ENCODE peak calls at places on chromosomes 12 and 14, in six cellular contexts. One of them, this sample, is unnamed.

GRCh38 chr12:122793685-122794106 is 19.3 kb downstream of the CCDC62 start:
- DNase-seq in bronchial epithelial cell: peak
- DNase-seq in foreskin fibroblast: peak
- DNase-seq in A549: peak
- DNase-seq in cardiac fibroblast: peak
- DNase-seq in upper lobe of right lung: no peak
- DNase-seq in this sample: peak

GRCh38 chr14:89600950-89601826 is 184.2 kb upstream of the FOXN3 start:
- DNase-seq in bronchial epithelial cell: no peak
- DNase-seq in foreskin fibroblast: no peak
- DNase-seq in A549: no peak
- DNase-seq in cardiac fibroblast: peak
- DNase-seq in upper lobe of right lung: no peak
- DNase-seq in this sample: peak

GRCh38 chr14:98714604-98715003 is 557.4 kb downstream of the BCL11B start:
- DNase-seq in bronchial epithelial cell: no peak
- DNase-seq in foreskin fibroblast: no peak
- DNase-seq in A549: no peak
- DNase-seq in cardiac fibroblast: no peak
- DNase-seq in upper lobe of right lung: no peak
- DNase-seq in this sample: no peak

GRCh38 chr12:113837059-113837458 is 129.1 kb downstream of the RBM19 start:
- DNase-seq in bronchial epithelial cell: no peak
- DNase-seq in foreskin fibroblast: no peak
- DNase-seq in A549: no peak
- DNase-seq in cardiac fibroblast: peak
- DNase-seq in upper lobe of right lung: no peak
- DNase-seq in this sample: peak

GRCh38 chr12:108646597-108647190 is 13.0 kb upstream of the SELPLG start:
- DNase-seq in bronchial epithelial cell: no peak
- DNase-seq in foreskin fibroblast: no peak
- DNase-seq in A549: no peak
- DNase-seq in cardiac fibroblast: no peak
- DNase-seq in upper lobe of right lung: no peak
- DNase-seq in this sample: no peak

GRCh38 chr12:122830517-122831214 is 4.6 kb upstream of the HIP1R start:
- DNase-seq in bronchial epithelial cell: peak
- DNase-seq in foreskin fibroblast: peak
- DNase-seq in A549: peak
- DNase-seq in cardiac fibroblast: peak
- DNase-seq in upper lobe of right lung: no peak
- DNase-seq in this sample: peak

GRCh38 chr14:55438066-55438683 is 2.2 kb downstream of the TBPL2 start:
- DNase-seq in bronchial epithelial cell: peak
- DNase-seq in foreskin fibroblast: peak
- DNase-seq in A549: peak
- DNase-seq in cardiac fibroblast: peak
- DNase-seq in upper lobe of right lung: no peak
- DNase-seq in this sample: peak

GRCh38 chr14:92635031-92635430 is 113.4 kb downstream of the LGMN start:
- DNase-seq in bronchial epithelial cell: no peak
- DNase-seq in foreskin fibroblast: no peak
- DNase-seq in A549: no peak
- DNase-seq in cardiac fibroblast: no peak
- DNase-seq in upper lobe of right lung: no peak
- DNase-seq in this sample: no peak

GRCh38 chr12:2678416-2678815 is 116.4 kb upstream of the FKBP4 start:
- DNase-seq in bronchial epithelial cell: no peak
- DNase-seq in foreskin fibroblast: no peak
- DNase-seq in A549: no peak
- DNase-seq in cardiac fibroblast: no peak
- DNase-seq in upper lobe of right lung: no peak
- DNase-seq in this sample: no peak

DNA sequence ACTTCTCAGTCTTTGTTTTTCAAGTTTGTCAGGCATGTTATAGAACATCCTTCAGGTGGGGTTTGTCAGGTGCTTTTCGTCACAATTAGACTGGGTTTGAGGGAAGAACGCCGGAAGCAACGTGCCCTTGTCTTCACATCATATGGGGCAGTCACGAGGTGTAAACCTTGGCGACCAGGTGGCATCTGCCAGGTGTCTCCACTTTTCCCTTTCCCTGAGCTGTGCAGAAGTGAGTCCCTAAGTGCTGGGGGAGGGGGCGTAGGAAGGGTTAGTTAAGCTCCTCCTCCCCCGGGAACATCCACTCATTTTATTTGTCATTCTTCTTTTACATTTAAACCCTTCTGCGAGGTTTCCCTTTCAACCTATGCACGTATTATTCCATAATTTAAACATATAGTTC is 58.1 kb upstream of the FZD10 start:
- DNase-seq in bronchial epithelial cell: no peak
- DNase-seq in foreskin fibroblast: no peak
- DNase-seq in A549: no peak
- DNase-seq in cardiac fibroblast: no peak
- DNase-seq in upper lobe of right lung: no peak
- DNase-seq in this sample: no peak
- H3K4me3 ChIP-seq in bronchial epithelial cell: no peak
- H3K4me3 ChIP-seq in foreskin fibroblast: no peak
- H3K4me3 ChIP-seq in A549: no peak
- H3K4me3 ChIP-seq in cardiac fibroblast: no peak
- H3K4me3 ChIP-seq in upper lobe of right lung: no peak
- H3K4me3 ChIP-seq in this sample: no peak

GRCh38 chr14:77278461-77279230 is 7.6 kb upstream of the NGB start:
- DNase-seq in bronchial epithelial cell: no peak
- DNase-seq in foreskin fibroblast: no peak
- DNase-seq in A549: no peak
- DNase-seq in cardiac fibroblast: no peak
- DNase-seq in upper lobe of right lung: no peak
- DNase-seq in this sample: no peak
- TF ChIP-seq CTCF in bronchial epithelial cell: no peak
- TF ChIP-seq CTCF in foreskin fibroblast: no peak
- TF ChIP-seq CTCF in A549: no peak
- TF ChIP-seq CTCF in cardiac fibroblast: no peak
- TF ChIP-seq CTCF in upper lobe of right lung: no peak
- TF ChIP-seq CTCF in this sample: no peak

GRCh38 chr12:14886271-14886670 is 617 bp upstream of the MGP start:
- DNase-seq in bronchial epithelial cell: peak
- DNase-seq in foreskin fibroblast: no peak
- DNase-seq in A549: no peak
- DNase-seq in cardiac fibroblast: no peak
- DNase-seq in upper lobe of right lung: no peak
- DNase-seq in this sample: no peak
- H3K4me3 ChIP-seq in bronchial epithelial cell: no peak
- H3K4me3 ChIP-seq in foreskin fibroblast: no peak
- H3K4me3 ChIP-seq in A549: no peak
- H3K4me3 ChIP-seq in cardiac fibroblast: no peak
- H3K4me3 ChIP-seq in upper lobe of right lung: peak
- H3K4me3 ChIP-seq in this sample: no peak

GRCh38 chr14:24693941-24694507 is 60.0 kb upstream of the GZMB start:
- DNase-seq in bronchial epithelial cell: no peak
- DNase-seq in foreskin fibroblast: no peak
- DNase-seq in A549: no peak
- DNase-seq in cardiac fibroblast: no peak
- DNase-seq in upper lobe of right lung: no peak
- DNase-seq in this sample: no peak

GRCh38 chr14:24693353-24693737 is 59.4 kb upstream of the GZMB start:
- DNase-seq in bronchial epithelial cell: no peak
- DNase-seq in foreskin fibroblast: no peak
- DNase-seq in A549: no peak
- DNase-seq in cardiac fibroblast: no peak
- DNase-seq in upper lobe of right lung: no peak
- DNase-seq in this sample: no peak

GRCh38 chr14:24692382-24693352 is 58.7 kb upstream of the GZMB start:
- DNase-seq in bronchial epithelial cell: no peak
- DNase-seq in foreskin fibroblast: no peak
- DNase-seq in A549: no peak
- DNase-seq in cardiac fibroblast: no peak
- DNase-seq in upper lobe of right lung: no peak
- DNase-seq in this sample: no peak

GRCh38 chr14:24688030-24688658 is 54.2 kb upstream of the GZMB start:
- DNase-seq in bronchial epithelial cell: no peak
- DNase-seq in foreskin fibroblast: no peak
- DNase-seq in A549: no peak
- DNase-seq in cardiac fibroblast: no peak
- DNase-seq in upper lobe of right lung: no peak
- DNase-seq in this sample: no peak

GRCh38 chr14:24690492-24690891 is 56.5 kb upstream of the GZMB start:
- DNase-seq in bronchial epithelial cell: no peak
- DNase-seq in foreskin fibroblast: no peak
- DNase-seq in A549: no peak
- DNase-seq in cardiac fibroblast: no peak
- DNase-seq in upper lobe of right lung: no peak
- DNase-seq in this sample: no peak
- TF ChIP-seq CTCF in bronchial epithelial cell: no peak
- TF ChIP-seq CTCF in foreskin fibroblast: no peak
- TF ChIP-seq CTCF in A549: no peak
- TF ChIP-seq CTCF in cardiac fibroblast: no peak
- TF ChIP-seq CTCF in upper lobe of right lung: no peak
- TF ChIP-seq CTCF in this sample: no peak

GRCh38 chr12:64639466-64639865 is 29.2 kb downstream of the RASSF3 start:
- DNase-seq in bronchial epithelial cell: no peak
- DNase-seq in foreskin fibroblast: no peak
- DNase-seq in A549: no peak
- DNase-seq in cardiac fibroblast: no peak
- DNase-seq in upper lobe of right lung: no peak
- DNase-seq in this sample: no peak

GRCh38 chr12:64633940-64634337 is 23.6 kb downstream of the RASSF3 start:
- DNase-seq in bronchial epithelial cell: peak
- DNase-seq in foreskin fibroblast: peak
- DNase-seq in A549: peak
- DNase-seq in cardiac fibroblast: peak
- DNase-seq in upper lobe of right lung: peak
- DNase-seq in this sample: peak

GRCh38 chr12:64634508-64635092 is 24.3 kb downstream of the RASSF3 start:
- DNase-seq in bronchial epithelial cell: peak
- DNase-seq in foreskin fibroblast: no peak
- DNase-seq in A549: no peak
- DNase-seq in cardiac fibroblast: no peak
- DNase-seq in upper lobe of right lung: no peak
- DNase-seq in this sample: no peak

GRCh38 chr12:64633186-64633939 is 23.1 kb downstream of the RASSF3 start:
- DNase-seq in bronchial epithelial cell: no peak
- DNase-seq in foreskin fibroblast: no peak
- DNase-seq in A549: no peak
- DNase-seq in cardiac fibroblast: no peak
- DNase-seq in upper lobe of right lung: no peak
- DNase-seq in this sample: no peak

DNA sequence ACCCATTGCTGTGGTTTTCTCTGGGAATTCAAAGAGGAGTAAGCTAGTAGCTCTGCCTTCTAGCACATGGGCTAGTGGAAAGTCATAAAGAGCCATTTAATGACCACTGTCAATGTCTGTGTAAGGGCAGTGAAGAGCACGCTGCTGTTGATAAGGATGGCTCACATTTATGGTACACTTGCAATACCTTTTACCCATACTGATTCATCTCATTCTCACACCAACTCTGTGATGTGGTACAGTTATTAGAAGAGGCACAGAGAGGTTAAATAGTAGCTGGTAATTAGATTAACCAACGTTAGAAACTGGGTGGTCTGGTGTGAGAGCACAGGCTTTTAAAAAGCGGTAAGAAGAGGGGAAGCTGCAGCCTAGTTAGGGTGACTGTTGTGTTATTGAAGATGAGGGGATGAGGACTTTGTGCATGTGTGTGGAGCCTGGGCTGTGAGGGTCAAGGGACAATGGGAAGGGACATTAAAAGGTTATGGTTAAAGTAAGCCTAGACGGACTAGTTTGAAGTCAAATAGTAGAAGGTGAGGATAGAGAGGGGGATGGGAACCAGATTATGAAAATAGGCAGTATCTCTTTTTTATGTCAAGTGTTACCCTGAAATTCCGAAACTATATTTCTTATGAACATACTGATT is 25.2 kb downstream of the RASSF3 start:
- DNase-seq in bronchial epithelial cell: no peak
- DNase-seq in foreskin fibroblast: no peak
- DNase-seq in A549: no peak
- DNase-seq in cardiac fibroblast: no peak
- DNase-seq in upper lobe of right lung: no peak
- DNase-seq in this sample: no peak
- H3K4me3 ChIP-seq in bronchial epithelial cell: no peak
- H3K4me3 ChIP-seq in foreskin fibroblast: no peak
- H3K4me3 ChIP-seq in A549: no peak
- H3K4me3 ChIP-seq in cardiac fibroblast: no peak
- H3K4me3 ChIP-seq in upper lobe of right lung: no peak
- H3K4me3 ChIP-seq in this sample: no peak

DNA sequence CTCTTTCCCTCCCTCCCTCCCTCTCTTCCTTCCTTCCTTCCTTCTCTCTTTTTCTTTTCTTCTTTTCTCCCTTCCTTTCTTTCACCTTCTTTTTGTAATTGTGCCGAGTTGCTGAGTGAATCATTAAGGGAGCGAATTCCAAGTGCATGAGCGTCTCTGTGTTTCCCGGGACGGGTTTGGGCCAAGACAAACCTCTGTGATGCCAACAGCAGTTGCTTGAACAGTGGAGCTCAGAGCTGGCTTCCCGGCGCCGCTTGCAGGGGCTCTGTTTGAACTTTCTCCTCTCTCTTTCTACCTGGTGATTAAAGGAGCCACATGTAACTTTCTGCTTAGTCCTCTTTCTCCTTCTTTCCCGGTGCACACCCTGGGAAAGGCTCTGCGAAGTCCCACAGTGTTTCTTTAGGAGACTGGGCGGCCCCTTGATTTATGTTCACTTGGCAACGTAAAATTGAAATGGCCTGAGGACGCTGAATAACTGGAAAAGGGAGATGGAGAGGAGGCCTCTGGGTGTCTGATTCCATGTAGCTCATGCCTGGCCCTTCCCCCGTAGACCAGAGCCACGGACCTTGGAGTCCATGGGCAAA is 33.7 kb upstream of the MAP1LC3B2 start:
- DNase-seq in bronchial epithelial cell: peak
- DNase-seq in foreskin fibroblast: peak
- DNase-seq in A549: peak
- DNase-seq in cardiac fibroblast: peak
- DNase-seq in upper lobe of right lung: no peak
- DNase-seq in this sample: peak
- TF ChIP-seq CTCF in bronchial epithelial cell: no peak
- TF ChIP-seq CTCF in foreskin fibroblast: no peak
- TF ChIP-seq CTCF in A549: no peak
- TF ChIP-seq CTCF in cardiac fibroblast: no peak
- TF ChIP-seq CTCF in upper lobe of right lung: no peak
- TF ChIP-seq CTCF in this sample: no peak

GRCh38 chr12:89250648-89251047 is 101.7 kb downstream of the DUSP6 start:
- DNase-seq in bronchial epithelial cell: peak
- DNase-seq in foreskin fibroblast: no peak
- DNase-seq in A549: no peak
- DNase-seq in cardiac fibroblast: no peak
- DNase-seq in upper lobe of right lung: no peak
- DNase-seq in this sample: no peak

GRCh38 chr12:89250213-89250612 is 102.1 kb downstream of the DUSP6 start:
- DNase-seq in bronchial epithelial cell: no peak
- DNase-seq in foreskin fibroblast: no peak
- DNase-seq in A549: no peak
- DNase-seq in cardiac fibroblast: no peak
- DNase-seq in upper lobe of right lung: no peak
- DNase-seq in this sample: no peak

GRCh38 chr12:89247541-89247942 is 104.8 kb downstream of the DUSP6 start:
- DNase-seq in bronchial epithelial cell: no peak
- DNase-seq in foreskin fibroblast: no peak
- DNase-seq in A549: no peak
- DNase-seq in cardiac fibroblast: no peak
- DNase-seq in upper lobe of right lung: no peak
- DNase-seq in this sample: peak

GRCh38 chr12:89245090-89245489 is 107.2 kb downstream of the DUSP6 start:
- DNase-seq in bronchial epithelial cell: peak
- DNase-seq in foreskin fibroblast: no peak
- DNase-seq in A549: no peak
- DNase-seq in cardiac fibroblast: peak
- DNase-seq in upper lobe of right lung: no peak
- DNase-seq in this sample: peak

GRCh38 chr12:89247962-89248361 is 104.3 kb downstream of the DUSP6 start:
- DNase-seq in bronchial epithelial cell: peak
- DNase-seq in foreskin fibroblast: no peak
- DNase-seq in A549: no peak
- DNase-seq in cardiac fibroblast: peak
- DNase-seq in upper lobe of right lung: no peak
- DNase-seq in this sample: peak
- H3K4me3 ChIP-seq in bronchial epithelial cell: no peak
- H3K4me3 ChIP-seq in foreskin fibroblast: no peak
- H3K4me3 ChIP-seq in A549: no peak
- H3K4me3 ChIP-seq in cardiac fibroblast: no peak
- H3K4me3 ChIP-seq in upper lobe of right lung: no peak
- H3K4me3 ChIP-seq in this sample: no peak

This sample was measured in AG10803.